ENCODE peak calls at places on chromosomes 7 and 10, in five cellular contexts. K, B, O, R and Q are unnamed samples.

GRCh38 chr10:58384536-58384998 is 643 bp upstream of the TFAM start:
- DNase-seq in K (no peak), B (no peak), O (no peak), R (no peak), Q (no peak)

GRCh38 chr10:21519981-21520436 is 5.5 kb downstream of the SKIDA1 start:
- DNase-seq in K (no peak), B (peak; percentile 81), O (peak; percentile 79), R (peak; percentile 42), Q (no peak)

GRCh38 chr10:99648717-99649116 is 10.6 kb upstream of the ENTPD7 start:
- DNase-seq in K (no peak), B (no peak), O (no peak), R (no peak), Q (no peak)

GRCh38 chr7:51644216-51644615 is 327.6 kb upstream of the COBL start:
- DNase-seq in K (no peak), B (no peak), O (no peak), R (no peak), Q (no peak)

GRCh38 chr10:5762531-5762930 is 50.7 kb downstream of the GDI2 start:
- DNase-seq in K (no peak), B (no peak), O (no peak), R (no peak), Q (no peak)

GRCh38 chr7:30093351-30094019 is 41.3 kb upstream of the MTURN start:
- DNase-seq in K (no peak), B (peak; percentile 63), O (peak; percentile 62), R (no peak), Q (no peak)

GRCh38 chr7:32053204-32053603 is 17.0 kb downstream of the PDE1C start:
- DNase-seq in K (no peak), B (no peak), O (no peak), R (no peak), Q (no peak)

GRCh38 chr7:143434660-143435059 is 8.6 kb upstream of the TAS2R60 start:
- DNase-seq in K (no peak), B (peak; percentile 70), O (peak; percentile 59), R (no peak), Q (no peak)

DNA sequence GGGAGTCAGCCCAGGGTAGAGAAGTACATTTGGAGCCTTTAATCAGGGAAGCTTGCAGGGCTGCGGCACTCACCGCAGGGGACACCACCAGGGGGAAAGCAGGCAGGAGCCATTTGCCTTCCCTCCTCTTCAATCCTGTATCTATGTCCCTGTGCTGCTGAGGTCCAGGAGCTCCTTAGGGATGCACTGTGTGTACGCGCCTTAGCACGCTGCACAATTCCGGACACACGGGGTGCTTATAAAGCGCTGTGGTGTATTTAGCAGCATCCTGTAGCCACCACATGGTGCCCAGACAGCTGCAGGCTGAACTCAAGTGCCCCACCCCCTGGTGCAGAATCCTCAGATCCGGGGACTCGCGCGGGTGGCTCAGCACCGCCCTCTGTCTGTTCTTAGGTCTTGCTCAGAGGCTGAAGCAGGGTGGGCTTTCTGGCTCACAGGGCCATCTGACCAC is 421.4 kb downstream of the SDK1 start:
- DNase-seq in K (no peak), B (peak; percentile 2), O (peak; percentile 13), R (peak; percentile 93), Q (peak; percentile 16)
- TF ChIP-seq CTCF in K (no peak), B (peak; percentile 9), O (peak; percentile 44), R (peak; percentile 82), Q (no peak)

GRCh38 chr10:62244785-62245595 is 23.7 kb downstream of the RTKN2 start:
- DNase-seq in K (peak; percentile 56), B (peak; percentile 86), O (peak; percentile 87), R (no peak), Q (peak; percentile 31)

GRCh38 chr10:62250594-62251198 is 17.9 kb downstream of the RTKN2 start:
- DNase-seq in K (no peak), B (no peak), O (no peak), R (no peak), Q (no peak)

GRCh38 chr10:62252051-62252450 is 16.6 kb downstream of the RTKN2 start:
- DNase-seq in K (no peak), B (no peak), O (no peak), R (no peak), Q (no peak)

GRCh38 chr10:62249974-62250373 is 18.7 kb downstream of the RTKN2 start:
- DNase-seq in K (no peak), B (no peak), O (no peak), R (no peak), Q (no peak)

DNA sequence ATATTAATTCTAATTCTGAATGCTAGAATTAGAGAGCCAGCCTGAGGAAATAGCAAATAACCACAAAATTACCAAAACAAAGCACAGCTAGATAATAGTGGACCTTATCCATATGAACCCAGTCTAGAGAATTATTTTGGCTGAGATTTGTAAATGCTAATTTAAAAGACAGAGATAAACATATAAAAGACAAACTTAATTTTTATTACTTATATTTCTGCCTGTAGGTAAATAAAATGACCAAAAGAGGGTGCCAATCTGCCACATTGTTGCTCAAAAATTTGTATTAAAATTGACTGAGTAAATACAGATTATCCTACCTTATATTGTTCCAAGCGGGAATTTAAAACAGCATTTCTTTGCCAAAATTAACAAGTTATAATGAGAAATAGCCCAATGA is 20.2 kb downstream of the RTKN2 start:
- DNase-seq in K (no peak), B (peak; percentile 44), O (peak; percentile 55), R (no peak), Q (no peak)
- TF ChIP-seq CTCF in K (no peak), B (peak; percentile 35), O (peak; percentile 27), R (peak; percentile 36), Q (no peak)

DNA sequence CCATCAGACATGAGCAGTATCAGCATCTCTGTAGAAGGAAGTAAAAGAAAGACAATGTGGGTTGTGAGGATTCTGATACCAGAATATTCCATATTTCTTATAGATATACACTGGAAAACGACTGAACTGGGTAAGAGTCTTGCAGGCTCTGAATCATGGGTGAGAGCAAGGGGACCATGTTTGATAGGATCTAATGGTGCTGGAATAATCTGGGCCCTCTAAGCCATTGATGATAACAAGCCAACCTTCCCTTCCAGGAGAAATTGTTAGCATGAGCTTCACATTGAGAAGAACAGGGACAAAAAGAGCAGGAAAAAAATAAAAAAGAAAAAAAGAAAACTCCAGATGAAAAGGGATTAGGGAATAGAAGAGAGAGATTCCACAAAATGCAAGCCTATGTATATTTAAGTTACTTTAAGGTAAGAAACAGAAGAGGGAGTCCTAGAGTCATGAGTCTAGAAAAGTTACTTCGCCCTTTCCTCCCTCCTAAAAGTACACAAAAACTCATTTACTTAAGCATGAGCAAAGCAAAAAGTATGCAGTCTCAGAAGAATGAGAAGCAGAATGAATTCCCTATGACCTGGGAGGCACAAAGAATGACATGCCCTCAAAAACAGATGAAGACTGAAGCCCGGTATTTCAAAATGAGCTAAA is 181.9 kb downstream of the TMEM26 start:
- DNase-seq in K (no peak), B (peak; percentile 62), O (peak; percentile 63), R (no peak), Q (no peak)
- TF ChIP-seq CTCF in K (no peak), B (peak; percentile 24), O (peak; percentile 33), R (peak; percentile 50), Q (no peak)

DNA sequence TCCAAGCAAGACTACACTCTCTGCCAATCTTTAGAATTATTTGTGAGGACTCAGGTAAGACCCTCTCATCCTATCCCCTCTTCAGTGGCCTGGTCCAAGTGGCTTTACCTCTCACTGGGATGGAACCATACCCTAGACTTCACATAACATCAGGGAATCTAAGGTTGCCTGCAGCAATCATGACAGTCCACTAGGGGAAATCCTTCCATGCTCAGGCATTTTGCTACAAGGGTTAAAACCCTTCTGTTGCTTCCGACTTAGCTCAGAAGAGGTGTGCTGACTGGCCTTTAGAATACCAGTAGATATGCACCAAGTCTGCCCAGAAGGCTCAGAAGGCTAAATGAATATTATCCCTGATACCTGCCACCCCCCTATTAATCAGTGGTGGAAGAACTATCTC is 24.9 kb upstream of the NPS start:
- DNase-seq in K (no peak), B (no peak), O (no peak), R (peak; percentile 60), Q (no peak)
- TF ChIP-seq CTCF in K (no peak), B (no peak), O (no peak), R (peak; percentile 71), Q (peak; percentile 55)

GRCh38 chr10:92848441-92849233 is at the start of gene EXOC6:
- DNase-seq in K (peak; percentile 72), B (peak; percentile 84), O (peak; percentile 79), R (peak; percentile 90), Q (peak; percentile 75)
- TF ChIP-seq CTCF in K (peak; percentile 10), B (no peak), O (no peak), R (peak; percentile 29), Q (peak; percentile 45)

DNA sequence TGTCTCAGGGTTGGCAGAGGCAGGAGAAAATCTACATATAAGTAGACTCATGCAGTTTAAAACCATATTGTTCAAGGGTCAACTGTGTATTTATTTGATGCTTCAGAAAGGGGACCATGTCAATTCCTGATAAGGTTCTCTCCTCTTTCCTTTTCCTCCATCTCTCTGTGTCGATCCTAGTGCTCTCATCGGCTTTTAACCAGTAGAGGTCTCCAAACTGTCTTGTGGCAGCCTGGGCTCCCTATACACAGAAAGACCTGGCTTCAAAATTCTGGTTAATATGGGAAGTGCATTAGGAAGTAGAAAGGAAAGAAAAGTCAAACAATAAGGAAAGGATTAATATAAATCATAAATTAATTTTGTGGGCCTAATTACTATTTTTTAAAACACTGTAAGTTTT is 304.4 kb upstream of the C7orf33 start:
- DNase-seq in K (no peak), B (peak; percentile 10), O (peak; percentile 12), R (no peak), Q (peak; percentile 15)
- TF ChIP-seq CTCF in K (no peak), B (peak; percentile 38), O (no peak), R (peak; percentile 81), Q (no peak)

GRCh38 chr7:65239707-65240352 is 133.8 kb upstream of the ZNF92 start:
- DNase-seq in K (no peak), B (peak; percentile 10), O (peak; percentile 6), R (peak; percentile 94), Q (peak; percentile 67)
- TF ChIP-seq CTCF in K (no peak), B (no peak), O (no peak), R (peak; percentile 52), Q (no peak)

GRCh38 chr10:75593690-75594556 is 162.5 kb downstream of the LRMDA start:
- DNase-seq in K (no peak), B (no peak), O (no peak), R (peak; percentile 82), Q (peak; percentile 17)
- TF ChIP-seq CTCF in K (no peak), B (no peak), O (peak; percentile 12), R (peak; percentile 82), Q (peak; percentile 24)

DNA sequence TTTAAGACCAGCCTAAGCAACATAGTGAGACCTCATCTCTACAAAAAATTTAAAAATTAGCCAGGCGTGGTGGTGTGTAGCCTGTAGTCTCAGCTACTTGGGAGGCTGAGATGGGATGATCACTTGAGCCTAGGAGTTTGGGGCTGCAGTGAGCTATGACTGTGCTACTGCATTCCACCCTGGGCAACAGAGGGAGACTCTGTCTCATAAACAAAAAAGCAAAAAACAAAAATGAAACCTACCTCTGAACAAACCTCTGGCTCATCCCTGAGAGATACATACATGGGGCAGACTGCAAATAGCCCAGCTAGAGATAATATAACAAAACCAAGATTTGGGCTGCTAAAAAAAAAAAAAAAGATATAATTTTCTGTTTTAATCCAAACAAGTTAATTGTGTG is 19.5 kb downstream of the C10orf67 start:
- DNase-seq in K (no peak), B (no peak), O (no peak), R (no peak), Q (no peak)
- TF ChIP-seq CTCF in K (no peak), B (peak; percentile 21), O (no peak), R (no peak), Q (no peak)